ENCODE peak calls at places on chromosomes 5 and 9, in seven cellular contexts. W is PC-9, D is mesendoderm, I is aorta, G is hepatocyte, O is endodermal cell, K is PC-3. Z is an unnamed sample.

GRCh38 chr9:89013660-89014059 is 22.4 kb downstream of the S1PR3 start:
- DNase-seq in D (no peak), I (no peak), W (no peak), G (no peak), K (no peak), O (no peak), Z (no peak)

GRCh38 chr5:172721455-172722308 is 49.3 kb downstream of the DUSP1 start:
- DNase-seq in K (no peak), G (no peak), I (no peak), W (no peak), O (no peak), D (no peak), Z (no peak)

GRCh38 chr5:80960531-80961375 is 590 bp downstream of the RASGRF2 start:
- DNase-seq in O (peak; percentile 78), K (no peak), W (peak; percentile 8), G (peak; percentile 44), D (peak; percentile 55), I (peak; percentile 48), Z (no peak)

GRCh38 chr5:37988454-37989046 is 148.7 kb upstream of the GDNF start:
- DNase-seq in I (no peak), O (no peak), K (no peak), G (no peak), D (no peak), W (no peak), Z (no peak)

GRCh38 chr5:63141582-63141981 is 563.0 kb downstream of the LRRC70 start:
- DNase-seq in I (no peak), D (no peak), O (no peak), K (no peak), W (no peak), G (no peak), Z (no peak)

GRCh38 chr9:31574006-31574750 is 810.3 kb upstream of the ACO1 start:
- DNase-seq in I (no peak), O (no peak), G (peak; percentile 16), K (peak; percentile 1), D (peak; percentile 51), W (peak; percentile 6), Z (peak; percentile 74)

GRCh38 chr5:157509587-157509986 is 49.6 kb downstream of the NIPAL4 start:
- DNase-seq in W (no peak), O (no peak), K (no peak), G (no peak), D (no peak), I (no peak), Z (no peak)

GRCh38 chr5:142403583-142403982 is 78.8 kb upstream of the SPRY4 start:
- DNase-seq in W (peak; percentile 46), D (peak; percentile 88), K (peak; percentile 86), O (no peak), I (no peak), G (peak; percentile 30), Z (peak; percentile 46)

GRCh38 chr9:76395381-76395780 is 1.2 kb upstream of the RFK start:
- DNase-seq in D (no peak), G (no peak), K (no peak), I (no peak), W (no peak), O (no peak), Z (no peak)

GRCh38 chr5:81506900-81507588 is 113.1 kb upstream of the ACOT12 start:
- DNase-seq in G (peak; percentile 86), W (peak; percentile 25), I (peak; percentile 54), O (peak; percentile 58), K (peak; percentile 65), D (peak; percentile 81), Z (peak; percentile 43)

GRCh38 chr9:89677696-89678393 is 73.0 kb downstream of the GADD45G start:
- DNase-seq in G (no peak), K (no peak), I (no peak), W (no peak), D (no peak), O (peak; percentile 79), Z (no peak)

GRCh38 chr5:102715405-102715804 is 39.7 kb upstream of the PAM start:
- DNase-seq in O (no peak), D (no peak), W (peak; percentile 12), K (peak; percentile 84), I (no peak), G (no peak), Z (peak; percentile 87)

GRCh38 chr5:1516615-1517601 is 6.9 kb downstream of the LPCAT1 start:
- DNase-seq in O (peak; percentile 55), G (no peak), D (peak; percentile 41), W (peak; percentile 38), I (peak; percentile 53), K (peak; percentile 87), Z (peak; percentile 18)

GRCh38 chr9:36597412-36598178 is 24.9 kb downstream of the MELK start:
- DNase-seq in D (peak; percentile 83), O (peak; percentile 46), K (peak; percentile 47), I (no peak), G (peak; percentile 43), W (no peak), Z (peak; percentile 39)

GRCh38 chr5:142512680-142513042 is 173.2 kb downstream of the FGF1 start:
- DNase-seq in I (no peak), O (no peak), D (peak; percentile 45), G (no peak), K (peak; percentile 69), W (peak; percentile 82), Z (no peak)

GRCh38 chr9:31799953-31800609 is 584.4 kb upstream of the ACO1 start:
- DNase-seq in W (peak; percentile 2), G (peak; percentile 44), K (peak; percentile 41), I (no peak), D (peak; percentile 80), O (peak; percentile 63), Z (peak; percentile 11)

GRCh38 chr5:143946821-143947220 is 134.9 kb downstream of the HMHB1 start:
- DNase-seq in G (no peak), K (no peak), W (no peak), O (no peak), D (no peak), I (no peak), Z (no peak)

DNA sequence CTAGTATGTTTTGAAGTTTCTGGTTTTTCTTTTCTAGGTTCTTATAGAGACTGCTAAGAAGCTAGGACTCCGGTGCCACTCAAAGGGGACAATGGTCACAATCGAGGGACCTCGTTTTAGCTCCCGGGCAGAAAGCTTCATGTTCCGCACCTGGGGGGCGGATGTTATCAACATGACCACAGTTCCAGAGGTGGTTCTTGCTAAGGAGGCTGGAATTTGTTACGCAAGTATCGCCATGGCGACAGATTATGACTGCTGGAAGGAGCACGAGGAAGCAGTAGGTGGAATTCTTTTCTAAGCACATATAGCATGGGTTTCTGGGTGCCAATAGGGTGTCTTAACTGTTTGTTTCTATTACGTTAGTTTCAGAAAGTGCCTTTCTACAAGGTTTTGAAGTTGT is 52.2 kb downstream of the MTAP start:
- DNase-seq in I (no peak), D (peak; percentile 64), W (peak; percentile 82), G (peak; percentile 84), O (no peak), K (peak; percentile 23), Z (peak; percentile 82)
- H3K4me1 ChIP-seq in I (no peaks in the 10 kb centered on the region), D (no peaks in the 10 kb centered on the region), W (peaks cover 30% of the 10 kb centered on the region), G (peaks cover 17% of the 10 kb centered on the region), O (no peaks in the 10 kb centered on the region), K (peaks cover 36% of the 10 kb centered on the region), Z (peaks cover 15% of the 10 kb centered on the region)

GRCh38 chr9:96853711-96854072 is 622 bp downstream of the ZNF782 start:
- DNase-seq in I (no peak), W (no peak), D (peak; percentile 7), O (no peak), G (peak; percentile 11), K (peak; percentile 5), Z (no peak)
- H3K27ac ChIP-seq in I (no peak overlapping the region), W (no peak overlapping the region), D (no peak overlapping the region), O (peak overlapping the region; percentile 28), G (peak overlapping the region; percentile 73), K (no peak overlapping the region), Z (peak overlapping the region; percentile 19)

GRCh38 chr5:181045316-181045715 is 5.2 kb downstream of the BTNL9 start:
- DNase-seq in I (no peak), K (no peak), D (no peak), W (no peak), O (peak; percentile 40), G (no peak), Z (no peak)

GRCh38 chr5:181044662-181045305 is 4.7 kb downstream of the BTNL9 start:
- DNase-seq in G (no peak), K (no peak), W (no peak), I (no peak), O (peak; percentile 29), D (no peak), Z (no peak)

GRCh38 chr5:181047921-181048320 is 7.9 kb downstream of the BTNL9 start:
- DNase-seq in O (no peak), W (no peak), D (no peak), K (no peak), G (no peak), I (no peak), Z (no peak)

GRCh38 chr5:181050016-181050415 is 9.9 kb downstream of the BTNL9 start:
- DNase-seq in K (no peak), W (no peak), D (no peak), O (peak; percentile 31), I (no peak), G (no peak), Z (no peak)

DNA sequence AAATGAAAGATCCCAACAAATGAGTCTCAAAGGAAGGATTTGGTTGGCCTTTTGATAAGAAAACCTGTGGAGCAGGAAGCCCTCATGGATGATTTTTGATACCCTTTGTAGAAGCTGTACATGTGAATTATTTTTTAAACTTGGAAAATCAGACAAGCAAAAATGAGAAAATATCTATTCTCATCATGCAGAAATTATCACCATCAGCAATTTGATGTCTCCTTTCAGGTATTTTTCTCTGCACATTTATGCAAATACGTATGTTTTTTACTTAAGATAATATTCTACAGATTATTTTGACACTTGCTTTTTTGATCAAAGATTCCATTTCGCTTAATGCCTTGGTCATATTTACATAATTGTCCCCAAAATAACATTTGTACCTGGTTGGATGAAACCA is 7.2 kb downstream of the BTNL9 start:
- DNase-seq in K (no peak), I (no peak), O (no peak), W (no peak), G (no peak), D (no peak), Z (no peak)
- H3K27me3 ChIP-seq in K (peaks cover 25% of the 10 kb centered on the region), I (no peaks in the 10 kb centered on the region), O (peaks cover 22% of the 10 kb centered on the region), W (peaks cover 84% of the 10 kb centered on the region), G (peaks cover 73% of the 10 kb centered on the region), D (peaks cover 8% of the 10 kb centered on the region), Z (peaks cover 29% of the 10 kb centered on the region)

DNA sequence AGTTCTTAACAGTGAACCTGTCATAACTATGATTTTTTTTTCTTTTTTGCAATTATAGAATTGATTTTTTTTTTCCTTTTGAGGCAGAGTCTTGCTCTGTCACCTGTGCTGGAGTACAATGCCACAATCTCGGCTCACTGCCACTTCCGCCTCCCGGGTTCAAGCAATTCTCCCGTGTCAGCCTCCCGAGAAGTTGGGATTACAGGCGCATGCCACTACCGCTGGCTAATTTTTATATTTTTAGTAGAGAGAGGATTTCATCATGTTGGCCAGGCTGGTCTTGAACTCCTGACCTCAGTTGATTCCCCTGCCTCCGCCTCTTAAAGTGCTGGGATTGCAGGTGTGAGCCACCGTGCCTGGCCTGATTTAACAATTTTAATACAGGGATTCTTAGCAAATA is 21.4 kb downstream of the UGCG start:
- DNase-seq in K (no peak), O (no peak), G (no peak), W (no peak), I (no peak), D (no peak), Z (no peak)
- H3K4me1 ChIP-seq in K (no peaks in the 10 kb centered on the region), O (no peaks in the 10 kb centered on the region), G (peaks cover 8% of the 10 kb centered on the region), W (no peaks in the 10 kb centered on the region), I (peaks cover 2% of the 10 kb centered on the region), D (no peaks in the 10 kb centered on the region), Z (peaks cover 7% of the 10 kb centered on the region)